ENCODE peak calls at places on chromosomes 3 and 15, in nine cellular contexts. S is WERI-Rb-1, O is thoracic aorta, C is AG04450, A is fibroblast of lung, N is GM12865, U is heart left ventricle, K is HFFc6, W is cardiac muscle cell. X is an unnamed sample.

GRCh38 chr3:126277629-126278378 is 79.4 kb downstream of the KLF15 start:
- DNase-seq in W (no peak), N (no peak), K (no peak), O (no peak), A (no peak), C (no peak), U (no peak), S (no peak), X (no peak)

GRCh38 chr15:98941595-98942255 is 65.9 kb downstream of the PGPEP1L start:
- DNase-seq in A (no peak), O (no peak), C (no peak), U (no peak), K (no peak), S (no peak), W (no peak), N (no peak), X (no peak)

GRCh38 chr3:14879161-14879888 is 60.6 kb downstream of the FGD5 start:
- DNase-seq in C (no peak), N (no peak), U (no peak), K (no peak), W (no peak), S (no peak), A (peak), O (no peak), X (no peak)

GRCh38 chr3:187352581-187353575 is 15.3 kb upstream of the RTP4 start:
- DNase-seq in U (no peak), W (no peak), N (no peak), A (no peak), O (no peak), C (no peak), S (no peak), K (no peak), X (no peak)

GRCh38 chr3:153469162-153469561 is 307.1 kb downstream of the RAP2B start:
- DNase-seq in K (no peak), W (no peak), A (no peak), N (no peak), U (no peak), O (no peak), S (no peak), C (no peak), X (no peak)

GRCh38 chr3:194308635-194309213 is 42.4 kb downstream of the CPN2 start:
- DNase-seq in K (no peak), A (no peak), O (no peak), W (no peak), C (no peak), S (no peak), U (no peak), N (peak), X (no peak)

GRCh38 chr15:63244976-63245645 is 32.3 kb upstream of the APH1B start:
- DNase-seq in K (no peak), A (no peak), N (peak), O (no peak), S (no peak), W (no peak), U (no peak), C (no peak), X (no peak)

GRCh38 chr3:11567516-11568467 is 75.9 kb downstream of the VGLL4 start:
- DNase-seq in U (no peak), O (peak), S (no peak), C (no peak), W (no peak), N (no peak), K (peak), A (peak), X (no peak)

GRCh38 chr3:57933589-57933988 is 74.6 kb upstream of the FLNB start:
- DNase-seq in K (no peak), A (no peak), O (no peak), W (no peak), S (no peak), N (no peak), U (no peak), C (no peak), X (no peak)

DNA sequence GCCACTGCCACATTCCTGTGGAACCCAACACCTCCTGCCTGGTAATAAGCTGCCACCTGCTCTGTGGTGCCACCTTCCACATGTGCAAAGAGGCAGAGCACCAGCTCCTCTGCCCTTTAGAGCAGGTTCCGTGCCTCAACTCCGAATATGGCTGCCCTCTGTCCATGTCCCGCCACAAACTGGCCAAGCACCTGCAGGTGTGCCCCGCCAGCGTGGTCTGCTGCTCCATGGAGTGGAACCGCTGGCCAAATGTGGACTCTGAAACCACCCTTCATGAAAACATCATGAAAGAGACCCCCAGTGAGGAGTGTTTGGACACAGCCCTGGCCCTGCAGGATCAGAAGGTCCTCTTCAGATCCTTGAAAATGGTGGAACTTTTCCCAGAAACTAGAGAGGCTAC is 28.3 kb downstream of the FBXO40 start:
- DNase-seq in A (no peak), N (no peak), K (no peak), O (no peak), C (no peak), W (no peak), S (no peak), U (no peak), X (no peak)
- TF ChIP-seq CTCF in A (no peak), N (no peak), K (no peak), O (no peak), C (no peak), W (no peak), S (no peak), U (no peak), X (no peak)

GRCh38 chr3:45612918-45613602 is 18.5 kb downstream of the LIMD1 start:
- DNase-seq in A (no peak), U (no peak), S (no peak), O (no peak), K (no peak), C (no peak), W (no peak), N (peak), X (no peak)
- TF ChIP-seq CTCF in A (no peak), U (no peak), S (no peak), O (no peak), K (no peak), C (no peak), W (no peak), N (no peak), X (no peak)

GRCh38 chr3:25045291-25045690 is 382.8 kb upstream of the RARB start:
- DNase-seq in K (no peak), U (peak), A (peak), C (no peak), W (peak), O (no peak), S (no peak), N (no peak), X (no peak)
- TF ChIP-seq CTCF in K (no peak), U (no peak), A (no peak), C (no peak), W (no peak), O (no peak), S (no peak), N (no peak), X (no peak)

DNA sequence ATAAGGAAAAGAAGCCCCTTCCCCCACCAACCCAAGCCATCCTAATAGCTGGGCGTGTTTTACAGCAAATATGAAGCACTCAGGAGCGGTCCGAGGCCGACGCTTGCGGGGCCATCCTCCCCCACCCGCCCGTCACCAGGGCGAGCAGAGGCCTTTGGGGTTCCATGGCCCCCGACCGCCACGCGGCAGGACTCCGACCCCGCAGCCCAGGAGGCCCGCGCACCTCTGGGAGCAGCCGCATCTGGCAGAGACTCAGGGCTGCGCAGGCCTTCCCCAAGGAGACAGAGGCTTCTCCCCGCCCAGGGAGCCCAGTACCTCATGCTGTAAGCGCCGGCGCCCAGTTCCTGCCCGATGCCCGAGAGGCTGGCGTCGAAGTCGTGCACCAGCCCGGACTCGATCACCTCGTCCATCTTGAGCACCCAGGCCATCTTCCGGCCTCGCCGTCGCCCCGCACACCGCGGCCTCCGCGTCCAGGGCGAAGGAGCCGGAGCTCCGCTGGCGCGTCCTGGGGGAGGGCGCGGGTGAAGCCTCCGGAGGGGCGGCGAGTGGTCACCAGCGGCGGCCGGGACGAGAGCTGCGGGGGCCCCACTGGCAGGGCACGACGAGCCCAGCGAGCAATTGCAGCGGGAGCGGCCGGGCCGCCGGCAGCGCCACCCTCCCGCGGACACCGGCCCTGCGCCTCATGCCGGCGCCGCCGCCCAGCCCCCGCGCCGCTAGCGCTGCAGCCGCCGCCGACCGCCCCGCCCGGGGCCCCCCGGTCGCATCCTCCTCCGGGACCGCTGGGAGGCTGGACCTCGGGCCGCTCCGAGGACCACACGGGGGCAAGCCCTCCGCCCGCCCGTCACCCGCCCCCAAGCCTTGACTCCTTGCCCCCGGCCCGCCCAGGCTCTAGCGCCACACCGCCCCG is 531 bp downstream of the UBP1 start:
- DNase-seq in W (peak), S (peak), O (no peak), A (peak), C (no peak), N (peak), K (peak), U (peak), X (peak)
- TF ChIP-seq CTCF in W (peak), S (peak), O (no peak), A (no peak), C (peak), N (peak), K (peak), U (peak), X (no peak)

X was measured in activated B cell treated with CpG ODN at 0.5 μM for 24 hours.